ENCODE peak calls at places on chromosomes 13 and 19, in six cellular contexts. E, G, Q, D, B and I are unnamed samples.

GRCh38 chr13:101127741-101128353 is 288.5 kb downstream of the NALCN start:
- DNase-seq in D (peak), Q (no peak), G (no peak), E (no peak), B (peak), I (peak)

GRCh38 chr13:103277099-103277498 is 210.9 kb upstream of the SLC10A2 start:
- DNase-seq in Q (no peak), E (no peak), B (no peak), D (no peak), G (no peak), I (no peak)

GRCh38 chr13:37531054-37531453 is 67.5 kb downstream of the POSTN start:
- DNase-seq in Q (no peak), E (no peak), G (no peak), D (no peak), B (peak), I (peak)

GRCh38 chr19:51726049-51726448 is 2.3 kb upstream of the HAS1 start:
- DNase-seq in D (no peak), Q (no peak), B (peak), E (peak), G (peak), I (peak)

GRCh38 chr13:96338030-96338429 is 248.1 kb downstream of the HS6ST3 start:
- DNase-seq in D (no peak), B (no peak), Q (no peak), E (no peak), G (no peak), I (no peak)

GRCh38 chr13:104657196-104657595 is 1591.0 kb upstream of the SLC10A2 start:
- DNase-seq in G (no peak), Q (no peak), B (no peak), D (no peak), E (no peak), I (no peak)

GRCh38 chr13:44322928-44323327 is 50.7 kb upstream of the SERP2 start:
- DNase-seq in G (no peak), D (no peak), E (no peak), B (no peak), Q (no peak), I (no peak)

GRCh38 chr13:48222358-48223015 is 10.5 kb upstream of the ITM2B start:
- DNase-seq in D (no peak), G (peak), Q (no peak), B (peak), E (peak), I (peak)

GRCh38 chr19:35868172-35868822 is at the start of gene APLP1:
- DNase-seq in E (peak), G (peak), Q (peak), B (peak), D (peak), I (peak)

GRCh38 chr13:61728468-61728867 is 312.8 kb upstream of the PCDH20 start:
- DNase-seq in G (no peak), Q (no peak), D (no peak), B (peak), E (no peak), I (peak)

GRCh38 chr13:36783883-36784282 is 35.1 kb upstream of the RFXAP start:
- DNase-seq in B (no peak), D (no peak), G (no peak), E (no peak), Q (no peak), I (no peak)

GRCh38 chr19:18491995-18492953 is 29.6 kb downstream of the ELL start:
- DNase-seq in B (no peak), Q (no peak), D (no peak), G (peak), E (no peak), I (no peak)

GRCh38 chr13:79547821-79548220 is 66.9 kb downstream of the NDFIP2 start:
- DNase-seq in E (no peak), D (no peak), B (no peak), G (no peak), Q (no peak), I (no peak)

GRCh38 chr19:8194528-8195275 is 14.5 kb upstream of the CERS4 start:
- DNase-seq in D (no peak), B (no peak), E (peak), G (peak), Q (peak), I (no peak)

GRCh38 chr19:40565910-40566495 is 10.7 kb upstream of the SHKBP1 start:
- DNase-seq in D (no peak), B (no peak), E (peak), Q (no peak), G (no peak), I (no peak)

GRCh38 chr13:31625115-31625514 is 114.2 kb upstream of the RXFP2 start:
- DNase-seq in Q (no peak), E (no peak), B (peak), D (no peak), G (no peak), I (peak)

GRCh38 chr13:28037399-28037798 is 48.9 kb upstream of the URAD start:
- DNase-seq in D (no peak), B (peak), Q (no peak), E (no peak), G (no peak), I (peak)

GRCh38 chr13:109666656-109667448 is 119.5 kb downstream of the IRS2 start:
- DNase-seq in B (no peak), Q (no peak), G (no peak), D (no peak), E (no peak), I (peak)

GRCh38 chr19:55152017-55152416 is 3.0 kb upstream of the TNNT1 start:
- DNase-seq in D (no peak), B (no peak), Q (no peak), E (no peak), G (no peak), I (no peak)

GRCh38 chr13:79406597-79406908 is 498 bp upstream of the RBM26 start:
- DNase-seq in B (no peak), G (no peak), E (no peak), D (no peak), Q (no peak), I (no peak)

GRCh38 chr13:84985860-84986259 is 813.4 kb downstream of the SLITRK6 start:
- DNase-seq in D (no peak), Q (no peak), G (no peak), E (no peak), B (no peak), I (no peak)

GRCh38 chr13:86986448-86986847 is 684.7 kb upstream of the SLITRK5 start:
- DNase-seq in E (no peak), Q (no peak), D (peak), G (no peak), B (no peak), I (no peak)

GRCh38 chr19:29630661-29631060 is 24.6 kb downstream of the POP4 start:
- DNase-seq in D (no peak), Q (no peak), E (no peak), G (no peak), B (no peak), I (peak)

GRCh38 chr19:52007436-52007804 is 591 bp downstream of the ZNF615 start:
- DNase-seq in Q (no peak), G (no peak), D (peak), E (no peak), B (peak), I (peak)

GRCh38 chr19:7191946-7192691 is 102.1 kb downstream of the INSR start:
- DNase-seq in E (no peak), Q (no peak), D (no peak), B (no peak), G (no peak), I (peak)

DNA sequence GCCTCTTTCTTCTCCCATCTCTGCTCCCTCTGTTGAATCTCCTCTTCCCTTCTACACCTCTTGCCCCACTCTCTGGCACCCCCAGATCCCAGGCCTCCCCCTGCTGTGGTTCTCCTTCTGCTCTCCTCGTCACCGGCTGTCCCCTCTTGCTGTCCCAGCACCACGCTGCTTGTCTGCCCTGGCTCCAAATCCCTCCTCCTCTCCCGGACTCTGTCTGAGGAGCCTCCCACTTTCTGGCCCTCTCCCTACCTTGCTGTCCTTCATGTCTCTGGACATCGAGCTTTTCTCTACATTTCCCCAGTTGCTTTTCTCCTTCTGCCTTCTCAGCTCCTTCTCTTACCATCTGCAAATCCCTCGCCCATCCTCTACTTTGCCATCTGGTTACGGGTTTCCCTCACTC is 1.3 kb downstream of the ZNF347 start:
- DNase-seq in D (peak), Q (no peak), E (no peak), B (peak), G (no peak), I (peak)
- H3K4me3 ChIP-seq in D (peak), Q (peak), E (peak), B (peak), G (peak), I (peak)

GRCh38 chr19:38034153-38034835 is 127.3 kb downstream of the SIPA1L3 start:
- DNase-seq in B (no peak), D (no peak), Q (no peak), E (no peak), G (no peak), I (no peak)
- TF ChIP-seq CTCF in B (no peak), D (no peak), Q (no peak), E (no peak), G (no peak), I (no peak)

GRCh38 chr19:46610851-46611770 is 10.0 kb downstream of the CALM3 start:
- DNase-seq in G (no peak), D (no peak), Q (peak), B (peak), E (peak), I (peak)
- H3K4me3 ChIP-seq in G (no peak), D (no peak), Q (no peak), B (no peak), E (no peak), I (no peak)

GRCh38 chr13:46386996-46387851 is at the start of gene RUBCNL:
- DNase-seq in D (peak), Q (peak), E (peak), G (peak), B (no peak), I (peak)
- TF ChIP-seq CTCF in D (no peak), Q (no peak), E (no peak), G (no peak), B (no peak), I (no peak)

DNA sequence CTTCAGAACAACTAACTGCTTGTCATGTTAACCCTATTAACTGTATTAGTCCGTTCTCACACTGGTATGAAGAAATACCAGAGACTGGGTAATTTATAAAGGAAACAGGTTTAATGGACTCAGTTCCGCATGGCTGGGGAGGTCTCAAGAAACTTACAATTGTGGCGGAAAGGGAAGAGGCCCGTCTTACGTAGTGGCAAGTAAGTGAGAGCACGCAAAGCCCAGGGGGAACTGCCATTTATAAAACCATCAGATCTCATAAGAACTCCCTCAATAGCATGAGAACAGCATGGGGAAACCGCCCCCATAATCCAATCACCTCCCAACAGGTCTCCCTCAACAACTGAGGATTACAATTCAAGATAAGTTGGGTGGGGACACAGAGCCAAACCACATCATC is 34.7 kb downstream of the PHF11 start:
- DNase-seq in B (no peak), E (no peak), Q (no peak), G (no peak), D (no peak), I (no peak)
- H3K4me3 ChIP-seq in B (no peak), E (no peak), Q (no peak), G (no peak), D (no peak), I (no peak)